ENCODE peak calls at places on chromosomes 2 and 18, in nine cellular contexts. P is spleen, J is A549, L is stomach, S is right lobe of liver, E is HepG2, U is K562, W is prostate gland, M is IMR-90. D is an unnamed sample.

GRCh38 chr2:216281881-216282280 is 90.4 kb downstream of the MARCHF4 start:
- DNase-seq in P (no peak), J (no peak), L (no peak), S (no peak), E (no peak), U (no peak), W (no peak), M (no peak), D (no peak)

GRCh38 chr2:114807666-114808065 is 365.2 kb downstream of the DPP10 start:
- DNase-seq in P (no peak), J (no peak), L (no peak), S (no peak), E (no peak), U (no peak), W (no peak), M (no peak), D (no peak)

GRCh38 chr2:188922191-188922590 is 52.0 kb upstream of the COL3A1 start:
- DNase-seq in P (no peak), J (no peak), L (no peak), S (no peak), E (no peak), U (no peak), W (no peak), M (no peak), D (no peak)

GRCh38 chr2:234406085-234406484 is 90.8 kb downstream of the ARL4C start:
- DNase-seq in P (no peak), J (peak), L (no peak), S (no peak), E (no peak), U (peak), W (no peak), M (no peak), D (no peak)

GRCh38 chr2:147647816-147648215 is 197.0 kb upstream of the ACVR2A start:
- DNase-seq in P (no peak), J (no peak), L (peak), S (no peak), E (no peak), U (no peak), W (no peak), M (no peak), D (peak)

GRCh38 chr2:202034249-202035088 is 814 bp downstream of the FZD7 start:
- DNase-seq in P (peak), J (peak), L (no peak), S (no peak), E (no peak), U (peak), W (peak), M (no peak), D (peak)

GRCh38 chr2:177897278-177897677 is 175.3 kb downstream of the PDE11A start:
- DNase-seq in P (no peak), J (no peak), L (no peak), S (no peak), E (no peak), U (no peak), W (no peak), M (no peak), D (no peak)

GRCh38 chr18:50334546-50335152 is 40.2 kb upstream of the SKA1 start:
- DNase-seq in P (no peak), J (no peak), L (no peak), S (no peak), E (no peak), U (no peak), W (no peak), M (no peak), D (no peak)

GRCh38 chr2:42009657-42010580 is 37.9 kb upstream of the PKDCC start:
- DNase-seq in P (no peak), J (no peak), L (no peak), S (no peak), E (no peak), U (no peak), W (no peak), M (peak), D (no peak)

GRCh38 chr2:207122914-207123744 is 42.6 kb downstream of the KLF7 start:
- DNase-seq in P (no peak), J (no peak), L (no peak), S (no peak), E (no peak), U (no peak), W (no peak), M (no peak), D (no peak)

GRCh38 chr2:207117668-207118067 is 48.1 kb downstream of the KLF7 start:
- DNase-seq in P (no peak), J (no peak), L (no peak), S (no peak), E (no peak), U (no peak), W (no peak), M (no peak), D (no peak)

GRCh38 chr2:207119048-207119447 is 46.7 kb downstream of the KLF7 start:
- DNase-seq in P (no peak), J (no peak), L (no peak), S (no peak), E (no peak), U (no peak), W (no peak), M (no peak), D (no peak)

GRCh38 chr2:207123776-207124391 is 41.9 kb downstream of the KLF7 start:
- DNase-seq in P (no peak), J (no peak), L (no peak), S (no peak), E (no peak), U (no peak), W (no peak), M (no peak), D (no peak)

GRCh38 chr2:207121784-207122183 is 44.0 kb downstream of the KLF7 start:
- DNase-seq in P (no peak), J (no peak), L (no peak), S (no peak), E (no peak), U (no peak), W (no peak), M (peak), D (no peak)
- TF ChIP-seq POLR2A in P (no peak), J (no peak), L (no peak), S (no peak), E (no peak), U (no peak), W (no peak), M (no peak), D (no peak)

DNA sequence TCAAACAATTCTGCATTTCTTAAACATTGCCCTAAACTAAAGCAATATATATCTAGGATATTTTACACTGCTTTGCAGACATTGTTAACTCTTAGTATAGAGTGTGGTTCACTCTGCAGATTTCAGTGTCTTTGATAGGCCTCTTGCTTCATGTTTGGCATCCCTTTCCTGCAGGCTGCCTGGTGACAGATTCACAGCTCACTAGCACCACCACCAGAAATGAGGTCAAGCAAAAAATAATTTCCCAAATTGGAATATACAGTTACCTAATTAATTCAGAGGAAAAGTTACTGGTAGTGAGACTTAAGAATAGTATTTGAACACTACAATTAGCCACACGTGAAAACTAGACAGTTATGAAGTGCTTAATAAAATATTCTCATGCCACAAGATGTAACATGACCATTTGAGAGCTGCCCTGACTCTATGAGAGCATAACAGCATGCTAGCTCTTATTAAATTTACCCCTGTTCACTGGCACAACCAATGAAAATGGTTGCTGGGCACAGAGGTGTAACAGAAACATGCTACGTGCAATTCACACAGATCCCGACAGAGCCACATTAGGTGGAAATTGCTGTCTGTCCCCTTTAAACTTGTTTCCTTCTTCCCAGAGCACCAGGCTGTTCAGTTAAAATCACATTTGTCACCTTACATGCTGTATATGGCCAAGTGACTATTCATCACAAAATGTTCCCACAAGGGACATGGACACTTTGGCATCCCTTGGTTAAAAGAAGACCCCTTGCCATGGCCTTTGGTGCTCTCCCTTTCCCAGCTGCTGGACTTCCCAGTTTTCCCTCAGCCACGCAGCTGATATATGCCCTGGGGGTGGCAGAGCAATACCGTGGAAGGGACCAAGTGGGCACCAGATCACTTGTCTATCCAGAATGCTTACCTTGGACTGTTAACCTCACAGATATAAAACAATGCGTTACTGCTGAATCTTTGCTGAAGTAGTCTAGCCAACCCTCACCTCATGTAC is 35.7 kb downstream of the PAIP2B start:
- DNase-seq in P (no peak), J (peak), L (no peak), S (no peak), E (peak), U (peak), W (no peak), M (peak), D (no peak)
- TF ChIP-seq CTCF in P (no peak), J (peak), L (no peak), S (peak), E (peak), U (peak), W (no peak), M (peak), D (peak)

GRCh38 chr2:219643084-219643473 is 15.6 kb downstream of the SLC4A3 start:
- DNase-seq in P (no peak), J (no peak), L (no peak), S (no peak), E (no peak), U (no peak), W (no peak), M (no peak), D (no peak)

GRCh38 chr2:219644801-219645480 is 17.5 kb downstream of the SLC4A3 start:
- DNase-seq in P (no peak), J (no peak), L (no peak), S (no peak), E (no peak), U (no peak), W (no peak), M (no peak), D (no peak)

GRCh38 chr2:219642465-219643083 is 15.1 kb downstream of the SLC4A3 start:
- DNase-seq in P (peak), J (peak), L (peak), S (peak), E (peak), U (peak), W (peak), M (peak), D (peak)

GRCh38 chr2:219642064-219642444 is 14.6 kb downstream of the SLC4A3 start:
- DNase-seq in P (no peak), J (no peak), L (no peak), S (no peak), E (no peak), U (no peak), W (no peak), M (no peak), D (no peak)

GRCh38 chr2:219643788-219644398 is 16.5 kb downstream of the SLC4A3 start:
- DNase-seq in P (no peak), J (peak), L (no peak), S (no peak), E (no peak), U (no peak), W (no peak), M (no peak), D (no peak)
- H3K27ac ChIP-seq in P (no peak), J (no peak), L (no peak), S (no peak), E (no peak), U (no peak), W (no peak), M (no peak), D (no peak)

DNA sequence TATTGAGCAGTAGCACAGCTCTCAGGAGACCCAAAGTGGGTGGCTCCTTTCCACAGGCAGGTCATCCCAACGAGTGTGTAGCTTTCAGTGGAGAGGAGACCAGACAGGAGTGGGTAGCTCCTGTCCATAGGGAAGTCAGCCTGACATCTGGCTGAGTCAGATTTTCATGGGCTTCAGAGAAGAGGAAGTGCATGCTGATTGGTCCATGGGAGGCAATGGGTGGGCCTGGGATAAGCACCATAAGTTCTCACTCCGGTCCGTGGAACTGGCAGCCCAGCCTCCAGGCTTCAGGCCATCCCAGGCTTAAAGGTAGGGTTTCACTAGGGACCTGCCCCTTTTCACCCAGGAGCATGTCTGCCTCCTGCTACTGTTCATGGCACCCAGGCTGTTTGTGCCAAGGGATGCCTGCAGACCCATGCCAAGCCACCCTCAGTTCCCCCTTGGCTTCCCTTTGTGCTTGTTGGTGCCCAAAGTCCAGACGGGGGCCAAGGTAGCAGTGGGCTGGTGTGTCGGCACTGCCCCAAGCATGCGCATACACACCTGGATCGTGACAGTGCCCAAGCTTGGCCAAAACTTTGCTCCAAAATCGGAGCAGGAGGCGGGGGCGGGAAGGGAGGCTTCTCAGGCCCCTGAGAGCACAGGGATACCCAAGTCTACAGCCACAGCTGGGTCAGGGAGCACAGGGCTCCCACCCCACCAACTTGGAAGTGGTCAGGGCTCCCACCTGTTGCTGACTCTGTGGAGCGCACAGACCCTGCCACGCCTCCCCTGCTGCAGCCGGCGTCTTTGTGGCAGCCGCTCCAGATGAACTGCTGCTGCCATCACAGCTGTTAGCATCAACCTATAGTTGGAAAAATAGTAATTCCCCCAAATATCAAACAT is 26.4 kb downstream of the MARCHF7 start:
- DNase-seq in P (no peak), J (peak), L (no peak), S (no peak), E (no peak), U (no peak), W (no peak), M (no peak), D (no peak)
- TF ChIP-seq POLR2A in P (no peak), J (no peak), L (no peak), S (no peak), E (no peak), U (no peak), W (no peak), M (peak), D (no peak)

DNA sequence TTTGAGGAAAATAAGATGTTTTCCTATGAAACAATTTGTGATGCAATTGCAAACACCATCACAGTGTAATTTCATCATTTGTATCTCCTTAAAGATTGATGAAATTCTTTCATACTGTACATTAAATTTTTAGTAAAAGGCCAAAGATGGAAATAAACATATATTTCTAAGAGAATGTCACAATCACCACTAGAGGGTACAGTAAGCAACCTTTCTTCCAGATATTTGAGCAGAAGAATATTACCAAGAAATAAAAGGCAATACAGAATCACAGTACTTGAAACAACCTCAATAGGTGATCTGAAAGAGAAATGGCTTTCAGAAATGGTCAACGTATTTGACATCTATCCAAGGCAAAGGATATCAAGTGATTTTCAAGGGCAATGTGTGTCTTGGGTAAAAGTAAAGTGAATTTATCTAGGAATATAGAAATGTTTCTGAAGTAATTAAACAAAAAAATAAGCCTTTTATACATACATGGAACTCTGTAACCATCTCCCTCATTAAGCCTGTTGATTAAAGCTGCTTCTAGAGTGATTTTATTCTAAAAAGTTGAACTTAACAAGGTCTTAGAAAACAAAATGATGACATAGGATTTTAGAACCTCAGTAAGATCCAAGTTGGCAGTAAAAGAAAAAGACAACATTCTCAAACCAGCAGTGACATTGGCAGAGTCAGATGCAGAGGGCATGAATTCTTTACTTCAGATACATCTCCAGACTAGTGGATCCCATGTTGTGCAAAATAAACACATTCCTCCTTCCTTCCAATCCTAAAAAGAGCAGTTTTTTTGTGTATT is 90.3 kb upstream of the SESTD1 start:
- DNase-seq in P (no peak), J (no peak), L (no peak), S (no peak), E (no peak), U (no peak), W (no peak), M (peak), D (no peak)
- TF ChIP-seq CTCF in P (no peak), J (peak), L (no peak), S (peak), E (peak), U (no peak), W (no peak), M (peak), D (no peak)

GRCh38 chr2:239322414-239323086 is 78.3 kb downstream of the HDAC4 start:
- DNase-seq in P (peak), J (no peak), L (no peak), S (no peak), E (no peak), U (peak), W (no peak), M (peak), D (peak)

GRCh38 chr2:239323473-239323872 is 77.3 kb downstream of the HDAC4 start:
- DNase-seq in P (peak), J (no peak), L (no peak), S (no peak), E (no peak), U (no peak), W (no peak), M (no peak), D (no peak)

GRCh38 chr2:239321596-239322413 is 79.0 kb downstream of the HDAC4 start:
- DNase-seq in P (peak), J (no peak), L (no peak), S (no peak), E (no peak), U (peak), W (no peak), M (no peak), D (no peak)

GRCh38 chr2:239326831-239327535 is 73.8 kb downstream of the HDAC4 start:
- DNase-seq in P (no peak), J (no peak), L (no peak), S (no peak), E (no peak), U (no peak), W (no peak), M (peak), D (peak)

DNA sequence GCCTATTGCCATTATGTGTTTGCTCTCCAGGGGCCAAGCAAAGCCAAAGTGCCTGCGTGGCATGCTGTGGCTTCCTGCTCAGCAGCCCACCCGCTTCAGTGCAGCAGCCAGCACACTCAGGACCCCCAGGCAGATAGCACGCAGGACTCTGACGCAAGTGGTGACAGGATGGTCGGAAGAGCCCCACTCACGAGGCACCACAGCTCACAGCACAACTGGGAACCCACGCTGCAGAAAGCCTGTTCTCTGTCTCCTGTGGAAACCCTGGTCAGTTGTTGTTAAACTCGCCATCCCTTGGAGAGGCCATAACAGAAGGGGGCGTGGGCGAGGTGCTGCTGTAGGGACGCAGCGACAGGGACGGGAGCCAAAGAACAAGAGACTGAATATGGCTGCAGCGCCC is 76.4 kb downstream of the HDAC4 start:
- DNase-seq in P (no peak), J (no peak), L (peak), S (no peak), E (no peak), U (no peak), W (no peak), M (no peak), D (no peak)
- H3K27ac ChIP-seq in P (no peak), J (no peak), L (peak), S (no peak), E (no peak), U (no peak), W (peak), M (peak), D (no peak)

D was measured in body of pancreas.